ENCODE peak calls at places on chromosomes 6 and 20, in four cellular contexts. N, R, D and J are unnamed samples.

GRCh38 chr20:35473684-35474083 is 18.3 kb downstream of the CEP250 start:
- DNase-seq in N (no peak), R (no peak), D (no peak), J (no peak)

GRCh38 chr20:53047203-53047602 is 75.0 kb downstream of the TSHZ2 start:
- DNase-seq in N (no peak), R (no peak), D (no peak), J (no peak)

GRCh38 chr6:139361211-139361610 is 13.2 kb downstream of the CITED2 start:
- DNase-seq in N (no peak), R (no peak), D (no peak), J (no peak)

GRCh38 chr6:104527761-104528415 is 331.8 kb downstream of the HACE1 start:
- DNase-seq in N (no peak), R (no peak), D (peak), J (no peak)

GRCh38 chr20:52959125-52959524 is 13.0 kb upstream of the TSHZ2 start:
- DNase-seq in N (no peak), R (no peak), D (no peak), J (no peak)

GRCh38 chr6:2450546-2450945 is 205.1 kb upstream of the GMDS start:
- DNase-seq in N (no peak), R (no peak), D (no peak), J (no peak)

GRCh38 chr6:128491643-128492206 is 28.7 kb downstream of the PTPRK start:
- DNase-seq in N (no peak), R (peak), D (no peak), J (no peak)

GRCh38 chr20:2751347-2751867 is 49.0 kb downstream of the CPXM1 start:
- DNase-seq in N (no peak), R (no peak), D (no peak), J (no peak)

GRCh38 chr20:48706116-48706656 is 121.6 kb downstream of the PREX1 start:
- DNase-seq in N (no peak), R (no peak), D (no peak), J (no peak)

GRCh38 chr20:9838035-9838377 is 870 bp downstream of the PAK5 start:
- DNase-seq in N (no peak), R (no peak), D (no peak), J (no peak)

GRCh38 chr20:52529856-52530255 is 338.3 kb upstream of the ZFP64 start:
- DNase-seq in N (no peak), R (no peak), D (no peak), J (no peak)

GRCh38 chr20:51182571-51182970 is 159.7 kb upstream of the KCNG1 start:
- DNase-seq in N (no peak), R (no peak), D (no peak), J (no peak)

GRCh38 chr20:38143238-38143645 is 21.8 kb downstream of the TGM2 start:
- DNase-seq in N (no peak), R (peak), D (no peak), J (no peak)

GRCh38 chr20:19867940-19868371 is 109.9 kb downstream of the RIN2 start:
- DNase-seq in N (peak), R (no peak), D (no peak), J (peak)

GRCh38 chr6:159959976-159960384 is 8.9 kb upstream of the IGF2R start:
- DNase-seq in N (no peak), R (no peak), D (peak), J (no peak)

GRCh38 chr6:11730645-11731044 is 48.0 kb downstream of the ADTRP start:
- DNase-seq in N (peak), R (no peak), D (no peak), J (no peak)

GRCh38 chr6:122578961-122579360 is 31.2 kb upstream of the PKIB start:
- DNase-seq in N (no peak), R (no peak), D (no peak), J (no peak)

GRCh38 chr20:7714549-7714948 is 225.7 kb downstream of the HAO1 start:
- DNase-seq in N (no peak), R (no peak), D (no peak), J (no peak)

GRCh38 chr6:73521351-73522254 is 771 bp upstream of the EEF1A1 start:
- DNase-seq in N (no peak), R (peak), D (no peak), J (no peak)

GRCh38 chr6:40727272-40727671 is 140.1 kb upstream of the LRFN2 start:
- DNase-seq in N (no peak), R (no peak), D (no peak), J (no peak)

GRCh38 chr20:910132-910839 is 5.8 kb downstream of the ANGPT4 start:
- DNase-seq in N (no peak), R (peak), D (no peak), J (no peak)

GRCh38 chr6:170057034-170057734 is 233.7 kb downstream of the DLL1 start:
- DNase-seq in N (no peak), R (no peak), D (peak), J (no peak)

GRCh38 chr20:17863577-17864292 is 104.9 kb downstream of the SNX5 start:
- DNase-seq in N (no peak), R (peak), D (no peak), J (no peak)

GRCh38 chr6:18379376-18380117 is 7.6 kb upstream of the RNF144B start:
- DNase-seq in N (no peak), R (no peak), D (no peak), J (no peak)

GRCh38 chr20:31673943-31674463 is 36.3 kb downstream of the COX4I2 start:
- DNase-seq in N (peak), R (no peak), D (no peak), J (peak)

GRCh38 chr6:166330612-166331011 is 11.7 kb downstream of the SFT2D1 start:
- DNase-seq in N (no peak), R (peak), D (no peak), J (no peak)

GRCh38 chr6:31903957-31904356 is 2.1 kb upstream of the ZBTB12 start:
- DNase-seq in N (no peak), R (no peak), D (peak), J (no peak)

GRCh38 chr20:45779011-45779915 is 12.4 kb downstream of the WFDC3 start:
- DNase-seq in N (no peak), R (peak), D (peak), J (no peak)

GRCh38 chr6:8088886-8089285 is 13.5 kb downstream of the EEF1E1 start:
- DNase-seq in N (no peak), R (no peak), D (no peak), J (no peak)

GRCh38 chr6:81767163-81768000 is 14.9 kb upstream of the TENT5A start:
- DNase-seq in N (no peak), R (peak), D (no peak), J (no peak)

GRCh38 chr6:134117409-134117808 is 65.0 kb upstream of the SLC2A12 start:
- DNase-seq in N (no peak), R (peak), D (no peak), J (no peak)

GRCh38 chr20:3420211-3420707 is 12.8 kb upstream of the DNAAF9 start:
- DNase-seq in N (peak), R (no peak), D (no peak), J (peak)

GRCh38 chr6:16769131-16769985 is 8.1 kb upstream of the ATXN1 start:
- DNase-seq in N (peak), R (no peak), D (peak), J (peak)

GRCh38 chr20:17281478-17281877 is 54.6 kb downstream of the PCSK2 start:
- DNase-seq in N (no peak), R (no peak), D (no peak), J (no peak)

GRCh38 chr6:87949194-87949593 is 98.4 kb upstream of the SPACA1 start:
- DNase-seq in N (no peak), R (no peak), D (no peak), J (no peak)

GRCh38 chr6:148800535-148800934 is 53.7 kb downstream of the UST start:
- DNase-seq in N (no peak), R (peak), D (no peak), J (no peak)

GRCh38 chr6:1381397-1382330 is 7.7 kb upstream of the FOXF2 start:
- DNase-seq in N (peak), R (peak), D (peak), J (peak)

GRCh38 chr6:35788423-35788982 is 7.7 kb downstream of the CLPSL1 start:
- DNase-seq in N (no peak), R (no peak), D (no peak), J (no peak)

GRCh38 chr6:17984822-17985660 is 2.4 kb downstream of the KIF13A start:
- DNase-seq in N (no peak), R (peak), D (no peak), J (no peak)